ENCODE peak calls at places on chromosomes 16 and 17, in nine cellular contexts. S is HCT116, U is WTC11, K is H1, R is GM12878, E is A549, X is NB4, J is K562, T is endothelial cell of umbilical vein. L is an unnamed sample.

GRCh38 chr17:45332989-45333701 is 16.3 kb upstream of the MAP3K14 start:
- DNase-seq in E (no peak), T (no peak), K (no peak), S (no peak), U (no peak), R (no peak), X (peak), J (peak), L (no peak)

GRCh38 chr17:9606453-9606852 is 30.0 kb downstream of the CFAP52 start:
- DNase-seq in U (no peak), E (no peak), R (no peak), S (no peak), X (no peak), K (no peak), J (no peak), T (no peak), L (no peak)

GRCh38 chr16:74626741-74627416 is 20.0 kb upstream of the GLG1 start:
- DNase-seq in T (no peak), E (no peak), S (no peak), J (no peak), K (no peak), R (no peak), U (no peak), X (no peak), L (no peak)

GRCh38 chr17:62746941-62747340 is 61.2 kb downstream of the MARCHF10 start:
- DNase-seq in X (no peak), J (no peak), T (no peak), U (no peak), K (no peak), R (no peak), E (no peak), S (no peak), L (no peak)

GRCh38 chr17:72788950-72789585 is 303.4 kb downstream of the SLC39A11 start:
- DNase-seq in X (no peak), J (no peak), S (no peak), E (no peak), U (no peak), T (no peak), R (no peak), K (no peak), L (no peak)

GRCh38 chr16:17921357-17921978 is 415.1 kb downstream of the NPIPA8 start:
- DNase-seq in S (peak), K (peak), T (no peak), R (no peak), U (peak), X (peak), E (no peak), J (peak), L (peak)

GRCh38 chr16:15054357-15055140 is 1.3 kb downstream of the NTAN1 start:
- DNase-seq in S (no peak), R (no peak), U (no peak), E (no peak), K (no peak), X (no peak), J (no peak), T (no peak), L (no peak)

GRCh38 chr17:38611872-38612376 is 6.2 kb upstream of the SRCIN1 start:
- DNase-seq in T (no peak), J (no peak), K (no peak), R (no peak), U (no peak), X (no peak), S (no peak), E (no peak), L (no peak)

GRCh38 chr17:61631800-61632199 is 40.8 kb upstream of the NACA2 start:
- DNase-seq in S (no peak), U (no peak), X (no peak), E (no peak), T (no peak), J (no peak), K (no peak), R (no peak), L (no peak)

GRCh38 chr17:21210411-21211076 is 3.4 kb downstream of the TMEM11 start:
- DNase-seq in T (no peak), U (no peak), X (peak), R (no peak), S (no peak), K (no peak), E (no peak), J (no peak), L (no peak)

GRCh38 chr17:75345514-75346167 is 56.4 kb upstream of the SLC25A19 start:
- DNase-seq in S (no peak), X (peak), U (peak), E (no peak), T (no peak), R (peak), K (no peak), J (no peak), L (no peak)
- TF ChIP-seq MAX in S (no peak), X (no peak), U (no peak), E (no peak), T (no peak), R (peak), K (no peak), J (no peak), L (no peak)

DNA sequence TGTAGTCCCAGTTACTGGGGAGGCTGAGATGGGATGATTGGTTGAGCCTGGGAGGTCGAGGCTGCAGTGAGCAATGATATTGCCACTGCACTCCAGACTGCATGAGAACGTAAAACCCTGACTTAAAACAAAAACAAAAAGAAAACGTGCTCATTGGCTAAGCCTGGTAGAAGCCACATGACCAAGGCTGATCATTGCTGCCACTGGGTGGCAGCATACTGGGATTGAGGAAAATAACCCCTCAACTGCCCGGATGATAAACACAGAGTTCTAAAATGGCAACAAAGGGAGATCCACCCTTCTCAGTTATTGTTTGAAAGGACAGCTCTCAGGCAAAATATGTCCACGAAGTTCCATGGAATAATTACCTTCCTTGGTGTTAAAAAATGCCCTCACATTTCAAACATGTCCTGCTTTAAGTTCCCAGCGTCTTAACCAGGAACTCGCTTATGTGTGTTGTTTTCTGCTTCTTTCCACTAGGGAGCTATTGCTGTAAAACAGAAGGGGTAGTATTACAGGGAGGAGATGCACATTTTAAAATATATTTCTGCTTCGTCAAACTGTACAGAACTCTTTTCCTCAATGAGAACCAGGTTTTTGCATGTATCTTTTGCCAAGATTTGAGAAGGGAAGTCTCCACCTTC is 675.3 kb downstream of the MAF start:
- DNase-seq in T (no peak), X (peak), S (peak), U (peak), R (no peak), J (peak), K (peak), E (peak), L (peak)
- TF ChIP-seq MAX in T (no peak), X (peak), S (peak), U (no peak), R (no peak), J (no peak), K (no peak), E (no peak), L (no peak)

GRCh38 chr16:50737420-50737959 is 4.4 kb upstream of the CYLD start:
- DNase-seq in X (no peak), R (no peak), U (no peak), E (no peak), S (no peak), K (no peak), T (no peak), J (no peak), L (no peak)
- TF ChIP-seq MAX in X (no peak), R (no peak), U (no peak), E (no peak), S (no peak), K (no peak), T (no peak), J (no peak), L (no peak)

DNA sequence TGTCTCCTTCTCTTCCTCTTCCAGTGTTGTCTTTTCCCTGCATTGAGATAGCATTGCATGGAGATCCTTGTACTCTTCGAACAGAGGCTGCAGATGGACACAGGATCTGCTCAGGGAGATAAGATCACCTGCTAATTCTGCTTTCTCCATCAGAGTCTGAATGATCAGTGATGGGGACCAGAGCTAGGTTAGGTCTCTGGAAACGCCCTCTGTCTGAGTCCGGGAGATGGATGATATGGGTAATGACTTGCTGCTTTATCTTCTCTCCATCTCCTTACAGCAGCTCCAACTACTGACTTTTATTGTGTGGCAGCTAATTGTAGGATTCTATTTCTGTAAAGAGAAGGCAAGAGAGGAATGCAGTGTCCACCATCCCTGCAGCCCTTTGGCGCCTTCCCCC is 435.6 kb downstream of the WWOX start:
- DNase-seq in T (no peak), J (no peak), E (no peak), S (no peak), U (no peak), R (no peak), X (no peak), K (no peak), L (peak)
- TF ChIP-seq MAX in T (no peak), J (no peak), E (no peak), S (no peak), U (no peak), R (no peak), X (no peak), K (no peak), L (no peak)